ENCODE peak calls at places on chromosomes 5 and 9, in eight cellular contexts. One of them, this sample, is unnamed. For H3K4me1, the result is how much of the 10 kb centered on the place peaks cover.

GRCh38 chr5:95861858-95862561 is 39.5 kb upstream of the GLRX start:
- DNase-seq in A549: no peak
- DNase-seq in MM.1S: no peak
- DNase-seq in cardiac muscle cell: no peak
- DNase-seq in transverse colon: no peak
- DNase-seq in tibial nerve: no peak
- DNase-seq in uterus: no peak
- DNase-seq in sigmoid colon: no peak
- DNase-seq in this sample: no peak

GRCh38 chr5:159442210-159442850 is 112.0 kb upstream of the IL12B start:
- DNase-seq in A549: no peak
- DNase-seq in MM.1S: no peak
- DNase-seq in cardiac muscle cell: peak
- DNase-seq in transverse colon: no peak
- DNase-seq in tibial nerve: no peak
- DNase-seq in uterus: no peak
- DNase-seq in sigmoid colon: peak
- DNase-seq in this sample: no peak

GRCh38 chr5:16313761-16314160 is 134.2 kb upstream of the MARCHF11 start:
- DNase-seq in A549: no peak
- DNase-seq in MM.1S: no peak
- DNase-seq in cardiac muscle cell: no peak
- DNase-seq in transverse colon: no peak
- DNase-seq in tibial nerve: no peak
- DNase-seq in uterus: no peak
- DNase-seq in sigmoid colon: no peak
- DNase-seq in this sample: no peak

GRCh38 chr9:21550392-21550791 is 68.3 kb upstream of the IFNE start:
- DNase-seq in A549: no peak
- DNase-seq in MM.1S: no peak
- DNase-seq in cardiac muscle cell: no peak
- DNase-seq in transverse colon: no peak
- DNase-seq in tibial nerve: no peak
- DNase-seq in uterus: no peak
- DNase-seq in sigmoid colon: no peak
- DNase-seq in this sample: no peak

GRCh38 chr5:138696501-138696900 is 56.7 kb upstream of the CTNNA1 start:
- DNase-seq in A549: no peak
- DNase-seq in MM.1S: no peak
- DNase-seq in cardiac muscle cell: no peak
- DNase-seq in transverse colon: no peak
- DNase-seq in tibial nerve: no peak
- DNase-seq in uterus: no peak
- DNase-seq in sigmoid colon: no peak
- DNase-seq in this sample: no peak

GRCh38 chr9:89710689-89711088 is 105.9 kb downstream of the GADD45G start:
- DNase-seq in A549: no peak
- DNase-seq in MM.1S: no peak
- DNase-seq in cardiac muscle cell: no peak
- DNase-seq in transverse colon: no peak
- DNase-seq in tibial nerve: peak
- DNase-seq in uterus: peak
- DNase-seq in sigmoid colon: no peak
- DNase-seq in this sample: peak

GRCh38 chr5:135225856-135226560 is 173.0 kb downstream of the MACROH2A1 start:
- DNase-seq in A549: no peak
- DNase-seq in MM.1S: no peak
- DNase-seq in cardiac muscle cell: no peak
- DNase-seq in transverse colon: no peak
- DNase-seq in tibial nerve: no peak
- DNase-seq in uterus: no peak
- DNase-seq in sigmoid colon: peak
- DNase-seq in this sample: peak

GRCh38 chr9:109886617-109887016 is 106.6 kb downstream of the PALM2AKAP2 start:
- DNase-seq in A549: no peak
- DNase-seq in MM.1S: no peak
- DNase-seq in cardiac muscle cell: no peak
- DNase-seq in transverse colon: no peak
- DNase-seq in tibial nerve: no peak
- DNase-seq in uterus: no peak
- DNase-seq in sigmoid colon: no peak
- DNase-seq in this sample: no peak

GRCh38 chr5:10464173-10464572 is 22.5 kb downstream of the ROPN1L start:
- DNase-seq in A549: no peak
- DNase-seq in MM.1S: no peak
- DNase-seq in cardiac muscle cell: no peak
- DNase-seq in transverse colon: no peak
- DNase-seq in tibial nerve: no peak
- DNase-seq in uterus: no peak
- DNase-seq in sigmoid colon: no peak
- DNase-seq in this sample: no peak

GRCh38 chr9:108056805-108057386 is 567.3 kb upstream of the KLF4 start:
- DNase-seq in A549: peak
- DNase-seq in MM.1S: no peak
- DNase-seq in cardiac muscle cell: no peak
- DNase-seq in transverse colon: no peak
- DNase-seq in tibial nerve: no peak
- DNase-seq in uterus: no peak
- DNase-seq in sigmoid colon: no peak
- DNase-seq in this sample: no peak

GRCh38 chr9:130430734-130431535 is 13.8 kb upstream of the ASS1 start:
- DNase-seq in A549: no peak
- DNase-seq in MM.1S: no peak
- DNase-seq in cardiac muscle cell: no peak
- DNase-seq in transverse colon: no peak
- DNase-seq in tibial nerve: no peak
- DNase-seq in uterus: no peak
- DNase-seq in sigmoid colon: no peak
- DNase-seq in this sample: no peak

GRCh38 chr5:141883184-141883947 is 5.2 kb upstream of the PCDH1 start:
- DNase-seq in A549: no peak
- DNase-seq in MM.1S: no peak
- DNase-seq in cardiac muscle cell: peak
- DNase-seq in transverse colon: no peak
- DNase-seq in tibial nerve: no peak
- DNase-seq in uterus: no peak
- DNase-seq in sigmoid colon: peak
- DNase-seq in this sample: peak

GRCh38 chr9:93903886-93904648 is 51.1 kb downstream of the BARX1 start:
- DNase-seq in A549: no peak
- DNase-seq in MM.1S: no peak
- DNase-seq in cardiac muscle cell: no peak
- DNase-seq in transverse colon: no peak
- DNase-seq in tibial nerve: no peak
- DNase-seq in uterus: no peak
- DNase-seq in sigmoid colon: peak
- DNase-seq in this sample: peak

GRCh38 chr5:173688708-173689107 is 72.3 kb upstream of the BOD1 start:
- DNase-seq in A549: peak
- DNase-seq in MM.1S: no peak
- DNase-seq in cardiac muscle cell: peak
- DNase-seq in transverse colon: no peak
- DNase-seq in tibial nerve: no peak
- DNase-seq in uterus: no peak
- DNase-seq in sigmoid colon: no peak
- DNase-seq in this sample: no peak

GRCh38 chr9:7828344-7828743 is 28.8 kb upstream of the DMAC1 start:
- DNase-seq in A549: no peak
- DNase-seq in MM.1S: no peak
- DNase-seq in cardiac muscle cell: no peak
- DNase-seq in transverse colon: no peak
- DNase-seq in tibial nerve: no peak
- DNase-seq in uterus: no peak
- DNase-seq in sigmoid colon: no peak
- DNase-seq in this sample: no peak

GRCh38 chr9:98839724-98840123 is 32.3 kb downstream of the GALNT12 start:
- DNase-seq in A549: no peak
- DNase-seq in MM.1S: no peak
- DNase-seq in cardiac muscle cell: no peak
- DNase-seq in transverse colon: no peak
- DNase-seq in tibial nerve: no peak
- DNase-seq in uterus: no peak
- DNase-seq in sigmoid colon: no peak
- DNase-seq in this sample: no peak

GRCh38 chr5:115770466-115770865 is 46.0 kb downstream of the CDO1 start:
- DNase-seq in A549: no peak
- DNase-seq in MM.1S: no peak
- DNase-seq in cardiac muscle cell: peak
- DNase-seq in transverse colon: no peak
- DNase-seq in tibial nerve: no peak
- DNase-seq in uterus: no peak
- DNase-seq in sigmoid colon: no peak
- DNase-seq in this sample: no peak

GRCh38 chr5:173815571-173815970 is 72.6 kb upstream of the CPEB4 start:
- DNase-seq in A549: no peak
- DNase-seq in MM.1S: no peak
- DNase-seq in cardiac muscle cell: no peak
- DNase-seq in transverse colon: no peak
- DNase-seq in tibial nerve: no peak
- DNase-seq in uterus: no peak
- DNase-seq in sigmoid colon: no peak
- DNase-seq in this sample: no peak

DNA sequence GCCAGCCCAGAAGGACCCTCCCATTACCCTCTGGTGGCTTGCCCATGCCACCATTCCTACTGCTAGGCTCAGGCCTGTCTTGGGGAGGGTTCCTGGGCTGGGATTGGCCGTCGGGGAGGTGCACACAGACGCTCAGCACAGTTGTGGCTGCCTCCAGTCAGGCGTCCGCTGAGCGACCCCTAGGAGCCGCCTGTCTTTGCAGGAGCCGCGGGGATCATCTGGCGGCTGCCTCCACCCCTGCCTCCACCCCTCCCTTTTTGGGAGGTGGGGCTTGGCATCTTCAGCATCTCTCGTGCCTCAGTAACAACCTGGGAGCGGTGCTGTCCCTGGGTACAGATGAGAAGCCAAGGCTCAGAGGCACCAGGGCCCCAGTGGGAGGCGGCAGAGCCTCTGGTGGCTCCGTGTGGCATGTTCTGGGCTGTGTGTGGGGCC is 39.6 kb downstream of the RXRA start:
- DNase-seq in A549: peak
- DNase-seq in MM.1S: no peak
- DNase-seq in cardiac muscle cell: peak
- DNase-seq in transverse colon: peak
- DNase-seq in tibial nerve: peak
- DNase-seq in uterus: peak
- DNase-seq in sigmoid colon: peak
- DNase-seq in this sample: no peak
- H3K4me1 ChIP-seq in A549: under half
- H3K4me1 ChIP-seq in MM.1S: under half
- H3K4me1 ChIP-seq in cardiac muscle cell: under half
- H3K4me1 ChIP-seq in transverse colon: under half
- H3K4me1 ChIP-seq in tibial nerve: half or more
- H3K4me1 ChIP-seq in uterus: half or more
- H3K4me1 ChIP-seq in sigmoid colon: half or more
- H3K4me1 ChIP-seq in this sample: half or more

DNA sequence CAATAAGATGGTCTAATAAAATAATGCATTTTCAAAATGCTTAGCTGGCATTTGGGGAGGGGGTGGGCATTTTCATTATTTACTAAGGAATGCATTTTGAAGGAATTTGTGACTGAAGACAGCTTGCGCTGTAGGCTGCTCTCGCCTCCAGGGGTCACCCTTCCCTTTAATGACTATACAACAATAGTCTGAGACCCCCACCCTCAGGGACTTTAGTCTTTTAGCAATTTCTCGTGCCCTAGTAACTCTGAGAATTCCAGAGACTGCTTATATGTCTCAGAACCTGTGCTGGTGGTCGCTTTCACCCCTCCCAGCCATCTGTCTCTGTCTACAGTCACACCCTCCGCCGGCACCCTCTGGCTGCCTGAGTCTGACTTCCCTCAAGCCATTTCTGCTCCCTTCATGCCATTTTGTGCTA is 671.5 kb downstream of the NR2F1-AS1 start:
- DNase-seq in A549: no peak
- DNase-seq in MM.1S: no peak
- DNase-seq in cardiac muscle cell: peak
- DNase-seq in transverse colon: no peak
- DNase-seq in tibial nerve: no peak
- DNase-seq in uterus: no peak
- DNase-seq in sigmoid colon: no peak
- DNase-seq in this sample: no peak
- TF ChIP-seq CTCF in A549: peak
- TF ChIP-seq CTCF in MM.1S: peak
- TF ChIP-seq CTCF in cardiac muscle cell: peak
- TF ChIP-seq CTCF in transverse colon: no peak
- TF ChIP-seq CTCF in tibial nerve: no peak
- TF ChIP-seq CTCF in uterus: no peak
- TF ChIP-seq CTCF in sigmoid colon: no peak
- TF ChIP-seq CTCF in this sample: peak

DNA sequence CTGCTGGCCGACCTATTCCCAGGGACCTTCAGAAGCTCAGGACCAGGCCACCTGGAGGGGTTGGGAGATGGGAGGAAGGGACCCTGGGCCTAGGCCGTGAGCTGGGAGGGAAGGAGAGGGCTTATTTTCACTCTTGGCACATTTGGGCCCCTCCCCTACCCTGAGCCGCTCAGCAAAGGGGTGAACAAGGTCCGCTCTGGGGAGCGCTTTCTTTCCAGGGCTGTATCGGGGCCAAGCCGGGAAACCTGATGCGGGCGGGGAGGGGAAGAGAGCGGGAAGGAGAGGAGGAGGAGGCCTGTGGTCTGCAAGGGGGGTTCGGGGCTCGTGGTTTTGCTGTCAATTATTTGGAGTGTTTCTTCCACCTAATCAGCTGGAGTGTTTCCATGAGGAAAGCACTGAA is 62.7 kb upstream of the RXRA start:
- DNase-seq in A549: no peak
- DNase-seq in MM.1S: no peak
- DNase-seq in cardiac muscle cell: peak
- DNase-seq in transverse colon: no peak
- DNase-seq in tibial nerve: no peak
- DNase-seq in uterus: no peak
- DNase-seq in sigmoid colon: no peak
- DNase-seq in this sample: no peak
- H3K27ac ChIP-seq in A549: no peak
- H3K27ac ChIP-seq in MM.1S: no peak
- H3K27ac ChIP-seq in cardiac muscle cell: no peak
- H3K27ac ChIP-seq in transverse colon: no peak
- H3K27ac ChIP-seq in tibial nerve: no peak
- H3K27ac ChIP-seq in uterus: no peak
- H3K27ac ChIP-seq in sigmoid colon: no peak
- H3K27ac ChIP-seq in this sample: no peak

DNA sequence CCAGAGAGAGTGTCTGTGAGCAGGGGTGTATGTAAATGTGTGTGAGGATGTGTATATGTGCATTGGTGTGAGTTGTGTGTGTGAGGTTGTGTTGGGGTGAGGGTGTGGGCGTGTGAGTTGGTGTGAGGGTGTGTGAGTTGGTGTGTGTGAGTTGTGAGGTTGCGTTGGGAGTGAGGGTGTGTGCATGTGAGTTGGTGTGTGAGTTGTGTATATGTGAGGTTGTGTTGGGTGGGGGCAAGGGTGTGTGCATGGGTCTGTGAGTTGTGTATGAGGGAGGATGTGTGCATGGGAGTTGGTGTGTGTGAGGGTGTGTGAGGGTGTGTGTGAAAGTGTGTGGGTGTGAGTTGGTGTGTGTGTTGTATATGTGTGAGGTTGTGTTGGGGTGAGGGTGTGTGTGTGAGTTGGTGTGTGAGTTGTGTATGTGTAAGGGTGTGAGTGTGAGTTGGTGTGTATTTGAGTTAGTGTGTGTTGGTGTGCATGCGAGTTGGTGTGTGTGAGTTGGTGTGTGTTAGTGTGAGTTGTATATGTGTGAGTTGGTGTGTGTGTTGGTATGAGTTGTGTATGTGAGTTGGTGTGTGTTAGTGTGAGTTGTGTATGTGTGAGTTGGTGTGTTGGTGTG is 161.6 kb upstream of the IER5L start:
- DNase-seq in A549: no peak
- DNase-seq in MM.1S: no peak
- DNase-seq in cardiac muscle cell: no peak
- DNase-seq in transverse colon: no peak
- DNase-seq in tibial nerve: no peak
- DNase-seq in uterus: no peak
- DNase-seq in sigmoid colon: no peak
- DNase-seq in this sample: no peak
- H3K4me1 ChIP-seq in A549: under half
- H3K4me1 ChIP-seq in MM.1S: under half
- H3K4me1 ChIP-seq in cardiac muscle cell: under half
- H3K4me1 ChIP-seq in transverse colon: under half
- H3K4me1 ChIP-seq in tibial nerve: under half
- H3K4me1 ChIP-seq in uterus: under half
- H3K4me1 ChIP-seq in sigmoid colon: under half
- H3K4me1 ChIP-seq in this sample: under half

This sample was measured in body of pancreas.